ENCODE peak calls at places on chromosomes 2 and 18, in six cellular contexts. One of them, this sample, is unnamed.

GRCh38 chr2:170425291-170425751 is 247.4 kb downstream of the MYO3B start:
- DNase-seq in HepG2: peak
- DNase-seq in GM12892: no peak
- DNase-seq in H1: no peak
- DNase-seq in K562: no peak
- DNase-seq in GM12878: no peak
- DNase-seq in this sample: no peak

GRCh38 chr2:3236300-3236699 is 141.3 kb downstream of the EIPR1 start:
- DNase-seq in H1: no peak
- DNase-seq in K562: no peak
- DNase-seq in GM12892: no peak
- DNase-seq in HepG2: no peak
- DNase-seq in GM12878: no peak
- DNase-seq in this sample: no peak

GRCh38 chr18:56977284-56977683 is 169.6 kb upstream of the BOD1L2 start:
- DNase-seq in GM12892: no peak
- DNase-seq in H1: no peak
- DNase-seq in K562: no peak
- DNase-seq in HepG2: no peak
- DNase-seq in GM12878: no peak
- DNase-seq in this sample: no peak

GRCh38 chr2:43324589-43325447 is 98.4 kb upstream of the ZFP36L2 start:
- DNase-seq in GM12892: no peak
- DNase-seq in H1: no peak
- DNase-seq in HepG2: no peak
- DNase-seq in K562: no peak
- DNase-seq in GM12878: no peak
- DNase-seq in this sample: no peak

GRCh38 chr2:199779589-199779988 is 71.4 kb downstream of the FTCDNL1 start:
- DNase-seq in HepG2: no peak
- DNase-seq in K562: no peak
- DNase-seq in GM12892: no peak
- DNase-seq in GM12878: no peak
- DNase-seq in H1: no peak
- DNase-seq in this sample: no peak

GRCh38 chr2:64325852-64326577 is 127.9 kb upstream of the LGALSL start:
- DNase-seq in H1: peak
- DNase-seq in GM12878: peak
- DNase-seq in K562: no peak
- DNase-seq in HepG2: no peak
- DNase-seq in GM12892: peak
- DNase-seq in this sample: peak

GRCh38 chr2:135150711-135151110 is 98.6 kb downstream of the RAB3GAP1 start:
- DNase-seq in GM12878: no peak
- DNase-seq in H1: no peak
- DNase-seq in HepG2: peak
- DNase-seq in K562: no peak
- DNase-seq in GM12892: no peak
- DNase-seq in this sample: no peak

GRCh38 chr2:186589733-186590537 is at the start of gene ITGAV:
- DNase-seq in HepG2: peak
- DNase-seq in H1: peak
- DNase-seq in GM12892: peak
- DNase-seq in K562: peak
- DNase-seq in GM12878: peak
- DNase-seq in this sample: peak

GRCh38 chr2:196584903-196585302 is 54.6 kb upstream of the CCDC150 start:
- DNase-seq in GM12878: no peak
- DNase-seq in HepG2: no peak
- DNase-seq in K562: no peak
- DNase-seq in H1: no peak
- DNase-seq in GM12892: no peak
- DNase-seq in this sample: no peak

GRCh38 chr2:231666171-231667095 is 41.9 kb upstream of the PTMA start:
- DNase-seq in GM12892: peak
- DNase-seq in K562: peak
- DNase-seq in GM12878: peak
- DNase-seq in H1: peak
- DNase-seq in HepG2: peak
- DNase-seq in this sample: no peak

GRCh38 chr18:56678836-56679565 is 27.8 kb downstream of the WDR7 start:
- DNase-seq in GM12892: no peak
- DNase-seq in K562: no peak
- DNase-seq in HepG2: peak
- DNase-seq in GM12878: no peak
- DNase-seq in H1: no peak
- DNase-seq in this sample: no peak

GRCh38 chr2:214100488-214100887 is 310.4 kb upstream of the VWC2L start:
- DNase-seq in H1: no peak
- DNase-seq in HepG2: no peak
- DNase-seq in K562: no peak
- DNase-seq in GM12892: no peak
- DNase-seq in GM12878: no peak
- DNase-seq in this sample: no peak

GRCh38 chr2:148918554-148918953 is 43.5 kb downstream of the KIF5C start:
- DNase-seq in K562: no peak
- DNase-seq in HepG2: no peak
- DNase-seq in GM12878: no peak
- DNase-seq in GM12892: no peak
- DNase-seq in H1: no peak
- DNase-seq in this sample: no peak

GRCh38 chr2:225995788-225996476 is 596.4 kb downstream of the NYAP2 start:
- DNase-seq in H1: no peak
- DNase-seq in HepG2: no peak
- DNase-seq in GM12878: no peak
- DNase-seq in GM12892: no peak
- DNase-seq in K562: no peak
- DNase-seq in this sample: no peak

GRCh38 chr2:216539120-216539519 is 40.5 kb downstream of the RPL37A start:
- DNase-seq in GM12892: no peak
- DNase-seq in HepG2: no peak
- DNase-seq in H1: no peak
- DNase-seq in K562: no peak
- DNase-seq in GM12878: no peak
- DNase-seq in this sample: no peak

GRCh38 chr2:6960659-6961058 is 43.4 kb downstream of the RNF144A start:
- DNase-seq in K562: no peak
- DNase-seq in HepG2: no peak
- DNase-seq in GM12892: no peak
- DNase-seq in GM12878: no peak
- DNase-seq in H1: no peak
- DNase-seq in this sample: no peak

GRCh38 chr2:8679827-8680731 is 1.8 kb upstream of the ID2 start:
- DNase-seq in HepG2: peak
- DNase-seq in H1: no peak
- DNase-seq in GM12892: no peak
- DNase-seq in K562: no peak
- DNase-seq in GM12878: no peak
- DNase-seq in this sample: no peak

GRCh38 chr18:58208207-58208944 is 164.3 kb downstream of the NEDD4L start:
- DNase-seq in H1: no peak
- DNase-seq in GM12878: no peak
- DNase-seq in GM12892: no peak
- DNase-seq in K562: no peak
- DNase-seq in HepG2: no peak
- DNase-seq in this sample: no peak

GRCh38 chr2:229178117-229178516 is 93.0 kb downstream of the PID1 start:
- DNase-seq in K562: no peak
- DNase-seq in GM12892: no peak
- DNase-seq in HepG2: no peak
- DNase-seq in GM12878: no peak
- DNase-seq in H1: no peak
- DNase-seq in this sample: no peak

GRCh38 chr2:24169031-24169430 is 5.8 kb upstream of the FAM228A start:
- DNase-seq in K562: no peak
- DNase-seq in GM12878: no peak
- DNase-seq in HepG2: no peak
- DNase-seq in GM12892: no peak
- DNase-seq in H1: no peak
- DNase-seq in this sample: no peak

GRCh38 chr2:71452565-71452964 is 796 bp upstream of the DYSF start:
- DNase-seq in GM12878: no peak
- DNase-seq in HepG2: no peak
- DNase-seq in GM12892: no peak
- DNase-seq in K562: peak
- DNase-seq in H1: no peak
- DNase-seq in this sample: no peak

GRCh38 chr18:56799756-56800155 is 148.6 kb downstream of the WDR7 start:
- DNase-seq in GM12878: no peak
- DNase-seq in GM12892: no peak
- DNase-seq in H1: no peak
- DNase-seq in K562: no peak
- DNase-seq in HepG2: no peak
- DNase-seq in this sample: no peak

GRCh38 chr18:48302736-48303135 is 106.4 kb downstream of the ZBTB7C start:
- DNase-seq in GM12878: no peak
- DNase-seq in GM12892: no peak
- DNase-seq in K562: no peak
- DNase-seq in HepG2: no peak
- DNase-seq in H1: no peak
- DNase-seq in this sample: no peak

GRCh38 chr2:158459161-158460003 is 2.6 kb downstream of the PKP4 start:
- DNase-seq in GM12878: no peak
- DNase-seq in HepG2: peak
- DNase-seq in K562: no peak
- DNase-seq in H1: no peak
- DNase-seq in GM12892: no peak
- DNase-seq in this sample: no peak
- TF ChIP-seq POLR2A in GM12878: no peak
- TF ChIP-seq POLR2A in HepG2: no peak
- TF ChIP-seq POLR2A in K562: no peak
- TF ChIP-seq POLR2A in H1: no peak
- TF ChIP-seq POLR2A in GM12892: no peak
- TF ChIP-seq POLR2A in this sample: no peak

GRCh38 chr18:5556317-5556974 is 12.6 kb upstream of the EPB41L3 start:
- DNase-seq in HepG2: peak
- DNase-seq in H1: no peak
- DNase-seq in K562: no peak
- DNase-seq in GM12892: no peak
- DNase-seq in GM12878: no peak
- DNase-seq in this sample: no peak
- TF ChIP-seq TAF1 in HepG2: no peak
- TF ChIP-seq TAF1 in H1: no peak
- TF ChIP-seq TAF1 in K562: no peak
- TF ChIP-seq TAF1 in GM12892: no peak
- TF ChIP-seq TAF1 in GM12878: no peak
- TF ChIP-seq TAF1 in this sample: no peak

GRCh38 chr18:46916551-46917107 is 678 bp downstream of the PIAS2 start:
- DNase-seq in HepG2: peak
- DNase-seq in GM12878: no peak
- DNase-seq in K562: no peak
- DNase-seq in H1: peak
- DNase-seq in GM12892: no peak
- DNase-seq in this sample: peak

GRCh38 chr18:46920067-46920466 is 2.7 kb downstream of the KATNAL2 start:
- DNase-seq in GM12878: no peak
- DNase-seq in H1: no peak
- DNase-seq in GM12892: no peak
- DNase-seq in K562: no peak
- DNase-seq in HepG2: no peak
- DNase-seq in this sample: no peak

GRCh38 chr18:46915800-46916550 is 1.3 kb downstream of the PIAS2 start:
- DNase-seq in K562: no peak
- DNase-seq in HepG2: no peak
- DNase-seq in GM12892: no peak
- DNase-seq in H1: no peak
- DNase-seq in GM12878: no peak
- DNase-seq in this sample: no peak

GRCh38 chr18:46917808-46918600 is 602 bp downstream of the KATNAL2 start:
- DNase-seq in K562: peak
- DNase-seq in GM12892: peak
- DNase-seq in HepG2: no peak
- DNase-seq in H1: peak
- DNase-seq in GM12878: no peak
- DNase-seq in this sample: peak

DNA sequence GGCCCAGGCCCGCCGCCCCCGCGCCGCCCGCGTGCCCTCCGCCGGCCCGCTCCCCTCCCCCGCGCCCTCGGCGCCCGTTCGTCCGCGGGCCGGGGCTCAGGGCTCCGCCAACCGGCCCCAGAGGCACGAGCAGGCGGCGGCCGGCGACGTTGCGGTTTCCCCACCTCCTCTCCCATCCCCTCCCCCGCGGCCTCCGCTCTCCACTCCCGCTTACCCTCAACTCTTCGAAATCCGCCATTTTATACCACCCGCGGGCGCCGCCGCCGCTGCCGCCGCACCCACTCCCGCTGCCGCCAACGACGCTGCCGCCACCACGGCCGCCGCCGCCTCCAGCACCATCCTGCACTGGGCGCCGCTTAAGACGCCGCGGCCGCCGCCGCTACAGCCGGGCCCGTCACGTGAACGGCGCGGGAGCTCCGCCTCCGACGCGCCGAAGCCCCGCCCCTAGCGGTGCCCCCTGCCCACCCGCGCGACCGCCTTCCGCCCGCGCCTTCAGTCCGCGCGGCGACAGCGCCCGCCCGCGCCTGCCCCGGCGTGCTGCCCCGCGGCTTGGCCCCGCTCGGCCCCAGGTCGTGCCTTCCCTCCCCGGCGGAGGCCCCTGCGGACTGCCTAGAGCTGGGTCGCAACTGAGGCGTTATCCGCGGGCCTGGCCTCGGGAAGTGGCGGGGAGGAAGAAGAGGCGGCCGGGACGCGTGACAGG is at the start of the genes KATNAL2 and PIAS2:
- DNase-seq in K562: peak
- DNase-seq in HepG2: peak
- DNase-seq in GM12878: no peak
- DNase-seq in GM12892: peak
- DNase-seq in H1: peak
- DNase-seq in this sample: peak
- TF ChIP-seq POLR2A in K562: peak
- TF ChIP-seq POLR2A in HepG2: peak
- TF ChIP-seq POLR2A in GM12878: peak
- TF ChIP-seq POLR2A in GM12892: peak
- TF ChIP-seq POLR2A in H1: peak
- TF ChIP-seq POLR2A in this sample: peak

GRCh38 chr2:120271952-120272351 is 19.3 kb downstream of the RALB start:
- DNase-seq in GM12878: no peak
- DNase-seq in H1: no peak
- DNase-seq in GM12892: no peak
- DNase-seq in K562: no peak
- DNase-seq in HepG2: no peak
- DNase-seq in this sample: no peak

GRCh38 chr2:120277505-120278205 is 25.0 kb downstream of the RALB start:
- DNase-seq in GM12878: no peak
- DNase-seq in HepG2: no peak
- DNase-seq in K562: no peak
- DNase-seq in GM12892: no peak
- DNase-seq in H1: no peak
- DNase-seq in this sample: no peak

GRCh38 chr2:120278901-120279300 is 26.2 kb downstream of the RALB start:
- DNase-seq in H1: no peak
- DNase-seq in GM12892: no peak
- DNase-seq in GM12878: no peak
- DNase-seq in K562: no peak
- DNase-seq in HepG2: no peak
- DNase-seq in this sample: no peak

GRCh38 chr2:120272763-120273481 is 20.3 kb downstream of the RALB start:
- DNase-seq in K562: no peak
- DNase-seq in H1: no peak
- DNase-seq in HepG2: peak
- DNase-seq in GM12878: no peak
- DNase-seq in GM12892: no peak
- DNase-seq in this sample: no peak

GRCh38 chr2:120275617-120276400 is 23.2 kb downstream of the RALB start:
- DNase-seq in HepG2: peak
- DNase-seq in GM12878: no peak
- DNase-seq in H1: no peak
- DNase-seq in GM12892: no peak
- DNase-seq in K562: no peak
- DNase-seq in this sample: no peak
- TF ChIP-seq TAF1 in HepG2: no peak
- TF ChIP-seq TAF1 in GM12878: no peak
- TF ChIP-seq TAF1 in H1: no peak
- TF ChIP-seq TAF1 in GM12892: no peak
- TF ChIP-seq TAF1 in K562: no peak
- TF ChIP-seq TAF1 in this sample: no peak

This sample was measured in GM12891.